ENCODE peak calls at places on chromosomes 6 and 20, in four cellular contexts. Q is Panc1, Y is K562, H is HepG2. Z is an unnamed sample.

GRCh38 chr6:166274163-166274562 is 34.0 kb downstream of the PRR18 start:
- DNase-seq in Q (no peak), H (no peak), Y (no peak), Z (no peak)

GRCh38 chr6:44466955-44467354 is 79.4 kb downstream of the CDC5L start:
- DNase-seq in H (no peak), Q (no peak), Y (no peak), Z (no peak)

GRCh38 chr6:6843057-6843627 is 254.6 kb downstream of the LY86 start:
- DNase-seq in Y (no peak), Q (no peak), H (no peak), Z (no peak)

GRCh38 chr20:20017852-20018245 is 687 bp downstream of the NAA20 start:
- DNase-seq in Q (no peak), H (peak), Y (no peak), Z (no peak)

GRCh38 chr6:91271807-91272206 is 684.9 kb upstream of the MAP3K7 start:
- DNase-seq in Y (no peak), H (no peak), Q (no peak), Z (no peak)

GRCh38 chr6:18117136-18117535 is 5.3 kb downstream of the NHLRC1 start:
- DNase-seq in H (no peak), Y (no peak), Q (no peak), Z (no peak)

GRCh38 chr6:6881438-6882267 is 226.1 kb upstream of the RREB1 start:
- DNase-seq in Y (no peak), Q (no peak), H (no peak), Z (no peak)

GRCh38 chr6:167426074-167426473 is 101.2 kb downstream of the TTLL2 start:
- DNase-seq in Y (no peak), H (no peak), Q (no peak), Z (no peak)

GRCh38 chr6:1971612-1972011 is 273.8 kb downstream of the GMDS start:
- DNase-seq in Y (no peak), H (peak), Q (no peak), Z (no peak)

DNA sequence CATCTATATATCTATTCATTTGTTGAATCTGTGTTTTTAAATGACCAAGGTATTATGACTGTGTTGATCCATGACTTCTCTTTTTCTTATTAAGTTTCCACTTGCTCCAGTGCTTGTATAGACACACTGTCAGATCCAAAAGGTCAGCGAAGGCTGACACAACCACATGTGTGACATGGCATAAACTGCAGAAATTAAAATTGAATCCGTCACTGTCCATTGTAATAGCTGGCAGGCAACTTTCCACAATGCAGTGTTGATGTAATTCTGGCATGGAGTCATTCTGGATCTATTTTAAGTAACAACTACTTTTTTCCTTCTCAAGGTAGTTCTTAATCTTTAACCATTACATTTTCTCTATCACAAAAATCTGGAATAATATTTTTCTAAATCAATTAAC is 145.3 kb downstream of the AIG1 start:
- DNase-seq in H (no peak), Q (no peak), Y (no peak), Z (no peak)
- TF ChIP-seq TCF7L2 in H (no peak), Q (no peak), Y (no peak), Z (no peak)

GRCh38 chr6:138107752-138108592 is 753 bp upstream of the PERP start:
- DNase-seq in Q (no peak), H (peak), Y (peak), Z (peak)
- TF ChIP-seq TCF7L2 in Q (no peak), H (no peak), Y (no peak), Z (peak)

GRCh38 chr20:25076731-25077609 is 5.0 kb downstream of the VSX1 start:
- DNase-seq in Y (no peak), Q (peak), H (peak), Z (peak)

GRCh38 chr20:25076201-25076600 is 5.7 kb downstream of the VSX1 start:
- DNase-seq in Y (no peak), H (no peak), Q (no peak), Z (peak)

GRCh38 chr20:25079171-25079570 is 2.8 kb downstream of the VSX1 start:
- DNase-seq in H (no peak), Q (no peak), Y (no peak), Z (no peak)

GRCh38 chr20:25077610-25078169 is 4.3 kb downstream of the VSX1 start:
- DNase-seq in Q (no peak), Y (no peak), H (peak), Z (no peak)

GRCh38 chr20:25078662-25079061 is 3.3 kb downstream of the VSX1 start:
- DNase-seq in Y (no peak), H (no peak), Q (no peak), Z (no peak)
- TF ChIP-seq TCF7L2 in Y (no peak), H (no peak), Q (no peak), Z (no peak)

GRCh38 chr6:3294921-3295871 is 36.4 kb downstream of the PSMG4 start:
- DNase-seq in H (peak), Q (no peak), Y (no peak), Z (no peak)
- TF ChIP-seq TCF7L2 in H (no peak), Q (no peak), Y (no peak), Z (no peak)

GRCh38 chr6:112307707-112308106 is 39.4 kb upstream of the RFPL4B start:
- DNase-seq in Q (no peak), Y (no peak), H (no peak), Z (no peak)

GRCh38 chr6:112311950-112312547 is 35.1 kb upstream of the RFPL4B start:
- DNase-seq in H (peak), Y (peak), Q (peak), Z (no peak)

GRCh38 chr6:112309244-112309643 is 37.9 kb upstream of the RFPL4B start:
- DNase-seq in Y (no peak), H (no peak), Q (no peak), Z (no peak)

GRCh38 chr6:112308476-112308875 is 38.7 kb upstream of the RFPL4B start:
- DNase-seq in Y (no peak), H (no peak), Q (no peak), Z (no peak)

GRCh38 chr6:112310439-112311154 is 36.5 kb upstream of the RFPL4B start:
- DNase-seq in H (no peak), Q (no peak), Y (no peak), Z (no peak)
- TF ChIP-seq TCF7L2 in H (no peak), Q (no peak), Y (no peak), Z (no peak)

GRCh38 chr20:17530716-17531536 is at the start of gene BFSP1:
- DNase-seq in Y (no peak), Q (no peak), H (peak), Z (no peak)
- TF ChIP-seq TCF7L2 in Y (no peak), Q (peak), H (no peak), Z (no peak)

GRCh38 chr20:53080969-53081871 is 109.1 kb downstream of the TSHZ2 start:
- DNase-seq in Q (peak), H (peak), Y (no peak), Z (no peak)
- TF ChIP-seq TCF7L2 in Q (no peak), H (no peak), Y (no peak), Z (no peak)

DNA sequence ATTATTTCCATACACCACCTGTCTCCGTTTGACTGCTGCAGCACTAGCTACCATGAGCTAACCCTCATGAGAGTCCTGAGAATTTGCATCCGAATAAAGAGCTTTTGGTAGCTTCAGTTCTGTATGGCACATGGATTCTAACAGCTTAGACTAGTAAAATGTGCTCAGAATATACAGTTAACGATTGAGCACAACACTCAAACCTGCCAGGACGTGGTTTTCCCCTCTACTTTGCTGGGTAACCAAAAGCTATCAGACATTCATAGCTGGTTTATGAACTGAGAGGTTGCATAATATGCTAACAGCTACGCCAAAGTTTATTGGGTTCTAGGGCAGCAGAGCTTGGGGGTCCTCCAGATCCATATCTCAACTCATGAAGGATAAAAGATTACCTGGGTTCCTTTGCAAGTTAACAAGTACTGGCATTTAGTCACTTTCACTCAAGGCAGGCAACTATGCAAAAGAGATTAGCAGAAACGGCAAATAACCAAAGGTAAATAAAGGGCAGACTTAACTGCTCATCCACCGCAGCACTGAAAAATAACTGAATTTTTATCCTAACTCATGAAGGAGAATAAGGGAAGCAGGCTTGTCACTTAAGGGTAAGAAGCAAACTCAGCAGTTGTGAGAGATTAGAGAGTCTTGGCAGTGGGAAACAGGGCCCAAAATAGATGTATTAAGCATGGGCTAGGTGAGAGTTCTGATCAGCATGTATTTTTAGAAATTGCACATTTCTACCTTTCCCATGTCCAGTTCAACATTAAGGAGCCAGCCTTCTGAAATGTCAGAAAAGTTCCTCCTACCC is 29.4 kb downstream of the NUDT3 start:
- DNase-seq in Q (no peak), Y (no peak), H (peak), Z (no peak)
- TF ChIP-seq TCF7L2 in Q (no peak), Y (no peak), H (no peak), Z (no peak)

GRCh38 chr20:38304845-38305447 is 990 bp downstream of the BPI start:
- DNase-seq in Y (peak), Q (peak), H (peak), Z (peak)
- TF ChIP-seq TCF7L2 in Y (no peak), Q (no peak), H (no peak), Z (no peak)